ENCODE peak calls at places on chromosomes 4 and X, in eight cellular contexts. W, T, C, B, Y, Z, X and J are unnamed samples.

GRCh38 chr4:2256156-2256731 is 5.7 kb downstream of the MXD4 start:
- DNase-seq in T (no peak), B (peak), W (no peak), X (no peak), Y (peak), Z (no peak), C (peak), J (no peak)

GRCh38 chr4:38894340-38894982 is 26.9 kb downstream of the FAM114A1 start:
- DNase-seq in X (peak), B (no peak), W (no peak), Z (peak), C (no peak), Y (no peak), T (no peak), J (no peak)

GRCh38 chrX:47644557-47645091 is 5.7 kb downstream of the ELK1 start:
- DNase-seq in B (no peak), W (no peak), C (no peak), X (peak), Z (peak), T (peak), Y (no peak), J (peak)

GRCh38 chr4:40299704-40300336 is 35.3 kb upstream of the CHRNA9 start:
- DNase-seq in B (no peak), T (no peak), Z (no peak), C (no peak), W (no peak), Y (no peak), X (peak), J (peak)

GRCh38 chr4:150679767-150680088 is 97.8 kb downstream of the MAB21L2 start:
- DNase-seq in B (no peak), T (no peak), W (no peak), C (no peak), Y (no peak), X (no peak), Z (no peak), J (no peak)

GRCh38 chr4:38131371-38132139 is 171.4 kb downstream of the PTTG2 start:
- DNase-seq in T (no peak), W (peak), C (peak), B (no peak), Y (no peak), X (no peak), Z (no peak), J (peak)

GRCh38 chr4:6917445-6918241 is 8.0 kb downstream of the TBC1D14 start:
- DNase-seq in X (peak), C (peak), Z (no peak), T (peak), Y (peak), B (peak), W (no peak), J (no peak)

GRCh38 chr4:8595237-8596087 is 2.9 kb downstream of the CPZ start:
- DNase-seq in C (peak), X (no peak), Y (no peak), Z (no peak), B (no peak), W (no peak), T (no peak), J (no peak)

GRCh38 chr4:168796362-168797106 is 213.5 kb downstream of the CBR4 start:
- DNase-seq in W (no peak), Y (no peak), Z (peak), X (peak), B (no peak), C (no peak), T (no peak), J (peak)

GRCh38 chr4:155608231-155608885 is 58.3 kb upstream of the GUCY1A1 start:
- DNase-seq in Y (no peak), C (no peak), B (no peak), W (no peak), X (no peak), T (no peak), Z (peak), J (no peak)

GRCh38 chrX:19535481-19535880 is 20.2 kb upstream of the MAP3K15 start:
- DNase-seq in Y (no peak), B (no peak), C (no peak), X (peak), Z (peak), W (no peak), T (no peak), J (no peak)

GRCh38 chr4:53654300-53654758 is 63.0 kb upstream of the LNX1 start:
- DNase-seq in Z (peak), W (no peak), C (no peak), B (no peak), T (no peak), Y (no peak), X (no peak), J (peak)

GRCh38 chr4:128349921-128350320 is 62.3 kb upstream of the PGRMC2 start:
- DNase-seq in C (no peak), B (no peak), Y (no peak), X (peak), W (no peak), Z (peak), T (peak), J (no peak)

GRCh38 chr4:24655971-24656370 is 71.6 kb upstream of the DHX15 start:
- DNase-seq in T (no peak), Y (no peak), C (peak), X (peak), Z (no peak), B (no peak), W (no peak), J (no peak)

GRCh38 chr4:25509656-25510055 is 132.6 kb downstream of the ANAPC4 start:
- DNase-seq in C (no peak), Z (peak), X (no peak), T (no peak), B (no peak), W (no peak), Y (no peak), J (no peak)

GRCh38 chr4:80610845-80611244 is 275.3 kb downstream of the CFAP299 start:
- DNase-seq in C (no peak), B (no peak), T (no peak), Y (no peak), W (no peak), Z (peak), X (no peak), J (peak)

GRCh38 chrX:88438209-88438608 is 308.8 kb upstream of the CPXCR1 start:
- DNase-seq in T (no peak), B (no peak), Y (no peak), Z (no peak), W (no peak), X (no peak), C (no peak), J (no peak)

GRCh38 chr4:182141046-182141445 is 102.2 kb upstream of the TENM3 start:
- DNase-seq in X (no peak), W (no peak), Z (no peak), C (no peak), T (no peak), Y (no peak), B (no peak), J (no peak)

GRCh38 chr4:185656467-185656890 is 121.2 kb upstream of the PDLIM3 start:
- DNase-seq in W (no peak), Z (peak), Y (no peak), C (peak), T (no peak), B (no peak), X (no peak), J (peak)

GRCh38 chr4:25531272-25531671 is 124.4 kb upstream of the SLC34A2 start:
- DNase-seq in Z (no peak), X (no peak), Y (no peak), C (no peak), B (no peak), T (no peak), W (no peak), J (no peak)

GRCh38 chr4:25403699-25404098 is 26.6 kb downstream of the ANAPC4 start:
- DNase-seq in Z (no peak), Y (no peak), B (no peak), X (no peak), C (no peak), W (no peak), T (no peak), J (no peak)

GRCh38 chr4:36220776-36221175 is 23.5 kb downstream of the ARAP2 start:
- DNase-seq in X (no peak), Z (no peak), Y (no peak), W (no peak), T (no peak), C (no peak), B (no peak), J (no peak)

GRCh38 chrX:40167240-40168182 is 69.8 kb upstream of the BCOR start:
- DNase-seq in B (peak), T (no peak), C (peak), Z (no peak), W (no peak), X (no peak), Y (peak), J (no peak)

GRCh38 chr4:182219400-182219799 is 23.8 kb upstream of the TENM3 start:
- DNase-seq in T (no peak), B (no peak), Y (no peak), Z (no peak), X (no peak), C (no peak), W (no peak), J (no peak)

GRCh38 chrX:27966955-27967354 is 14.3 kb downstream of the DCAF8L1 start:
- DNase-seq in Z (peak), X (peak), T (no peak), B (no peak), Y (no peak), W (no peak), C (peak), J (peak)